ENCODE peak calls at places on chromosomes 12 and 14, in ten cellular contexts. V, A, O, R, L, J, T, H, Z and X are unnamed samples.

GRCh38 chr12:131860472-131861260 is 32.5 kb downstream of the MMP17 start:
- DNase-seq in V (no peak), A (no peak), O (no peak), R (no peak), L (peak; percentile 57), J (peak; percentile 98), T (peak; percentile 76), H (no peak), Z (peak; percentile 44), X (no peak)

GRCh38 chr12:94092516-94093241 is 55.7 kb upstream of the PLXNC1 start:
- DNase-seq in V (no peak), A (no peak), O (peak; percentile 79), R (no peak), L (no peak), J (no peak), T (no peak), H (no peak), Z (no peak), X (no peak)

GRCh38 chr12:13024151-13024946 is 19.8 kb upstream of the FAM234B start:
- DNase-seq in V (peak; percentile 28), A (no peak), O (peak; percentile 39), R (no peak), L (peak; percentile 82), J (no peak), T (no peak), H (no peak), Z (peak; percentile 28), X (no peak)

GRCh38 chr14:64879635-64880381 is at the start of gene SPTB:
- DNase-seq in V (no peak), A (no peak), O (peak; percentile 17), R (no peak), L (no peak), J (no peak), T (peak; percentile 76), H (peak; percentile 54), Z (no peak), X (peak; percentile 16)

GRCh38 chr14:101360045-101360931 is 201.0 kb upstream of the DIO3 start:
- DNase-seq in V (no peak), A (no peak), O (peak; percentile 91), R (no peak), L (no peak), J (no peak), T (no peak), H (no peak), Z (no peak), X (no peak)

GRCh38 chr14:63641473-63642228 is at the start of gene WDR89:
- DNase-seq in V (peak; percentile 100), A (peak; percentile 86), O (peak; percentile 98), R (peak; percentile 93), L (peak; percentile 100), J (peak; percentile 99), T (peak; percentile 100), H (peak; percentile 95), Z (peak; percentile 98), X (peak; percentile 90)

GRCh38 chr12:2177003-2177402 is 124.2 kb downstream of the CACNA1C start:
- DNase-seq in V (no peak), A (no peak), O (no peak), R (no peak), L (no peak), J (no peak), T (no peak), H (no peak), Z (no peak), X (no peak)

GRCh38 chr14:38646391-38646790 is 390.5 kb upstream of the CLEC14A start:
- DNase-seq in V (no peak), A (no peak), O (no peak), R (no peak), L (no peak), J (no peak), T (peak; percentile 45), H (no peak), Z (no peak), X (no peak)

GRCh38 chr12:49825971-49826421 is 2.2 kb downstream of the NCKAP5L start:
- DNase-seq in V (no peak), A (no peak), O (no peak), R (no peak), L (peak; percentile 8), J (no peak), T (no peak), H (no peak), Z (no peak), X (no peak)

GRCh38 chr12:56188116-56188785 is 1.0 kb downstream of the SMARCC2 start:
- DNase-seq in V (no peak), A (no peak), O (no peak), R (no peak), L (no peak), J (no peak), T (no peak), H (no peak), Z (no peak), X (no peak)

GRCh38 chr14:99633141-99633540 is 11.8 kb upstream of the HHIPL1 start:
- DNase-seq in V (no peak), A (no peak), O (no peak), R (no peak), L (no peak), J (no peak), T (no peak), H (no peak), Z (no peak), X (no peak)

GRCh38 chr14:20803221-20803620 is 577 bp upstream of the RNASE1 start:
- DNase-seq in V (no peak), A (no peak), O (no peak), R (no peak), L (peak; percentile 11), J (no peak), T (no peak), H (no peak), Z (no peak), X (no peak)

GRCh38 chr14:100037351-100037750 is 27.9 kb upstream of the EVL start:
- DNase-seq in V (peak; percentile 28), A (no peak), O (peak; percentile 36), R (no peak), L (peak; percentile 42), J (no peak), T (no peak), H (no peak), Z (no peak), X (no peak)

GRCh38 chr14:68928770-68929550 is 50.1 kb downstream of the ACTN1 start:
- DNase-seq in V (no peak), A (no peak), O (no peak), R (no peak), L (no peak), J (no peak), T (no peak), H (no peak), Z (no peak), X (no peak)

GRCh38 chr14:99781091-99781490 is 12.1 kb upstream of the EML1 start:
- DNase-seq in V (no peak), A (no peak), O (peak; percentile 9), R (no peak), L (no peak), J (no peak), T (no peak), H (no peak), Z (no peak), X (no peak)

GRCh38 chr12:113482334-113482733 is 10.7 kb upstream of the LHX5 start:
- DNase-seq in V (no peak), A (no peak), O (no peak), R (no peak), L (no peak), J (no peak), T (no peak), H (no peak), Z (no peak), X (no peak)

GRCh38 chr12:93167841-93168492 is 209.8 kb upstream of the NUDT4 start:
- DNase-seq in V (peak; percentile 50), A (no peak), O (no peak), R (no peak), L (peak; percentile 34), J (no peak), T (no peak), H (no peak), Z (no peak), X (no peak)

GRCh38 chr14:79011091-79011919 is 841.1 kb downstream of the NRXN3 start:
- DNase-seq in V (peak; percentile 9), A (no peak), O (peak; percentile 16), R (no peak), L (peak; percentile 83), J (peak; percentile 38), T (peak; percentile 51), H (no peak), Z (no peak), X (no peak)

GRCh38 chr12:109732321-109733305 is 19.0 kb downstream of the FAM222A start:
- DNase-seq in V (no peak), A (no peak), O (peak; percentile 5), R (no peak), L (no peak), J (no peak), T (no peak), H (no peak), Z (no peak), X (no peak)

GRCh38 chr12:70513441-70513840 is 123.8 kb downstream of the PTPRB start:
- DNase-seq in V (no peak), A (no peak), O (no peak), R (no peak), L (no peak), J (no peak), T (no peak), H (no peak), Z (no peak), X (no peak)

GRCh38 chr12:28190321-28191017 is at the start of gene CCDC91:
- DNase-seq in V (peak; percentile 66), A (peak; percentile 59), O (peak; percentile 84), R (peak; percentile 68), L (peak; percentile 85), J (peak; percentile 60), T (peak; percentile 79), H (peak; percentile 94), Z (peak; percentile 35), X (peak; percentile 93)

GRCh38 chr12:96578526-96579125 is 89.2 kb downstream of the CFAP54 start:
- DNase-seq in V (peak; percentile 26), A (no peak), O (no peak), R (no peak), L (peak; percentile 74), J (peak; percentile 73), T (peak; percentile 65), H (no peak), Z (peak; percentile 54), X (no peak)

GRCh38 chr14:53894456-53894855 is 62.2 kb downstream of the BMP4 start:
- DNase-seq in V (peak; percentile 35), A (no peak), O (no peak), R (no peak), L (peak; percentile 14), J (no peak), T (no peak), H (no peak), Z (no peak), X (no peak)